ENCODE peak calls at places on chromosomes 4 and X, in four cellular contexts. G, Q, W and P are unnamed samples.

GRCh38 chr4:107801766-107802211 is 22.9 kb upstream of the SGMS2 start:
- DNase-seq in G (peak), Q (no peak), W (no peak), P (no peak)

GRCh38 chr4:101730291-101731117 is 60.0 kb upstream of the BANK1 start:
- DNase-seq in G (peak), Q (peak), W (peak), P (peak)

GRCh38 chrX:1466971-1467561 is 14.4 kb upstream of the ASMTL start:
- DNase-seq in G (no peak), Q (peak), W (peak), P (peak)

GRCh38 chr4:8463811-8464210 is 23.2 kb downstream of the TRMT44 start:
- DNase-seq in G (no peak), Q (no peak), W (no peak), P (no peak)

GRCh38 chrX:24682739-24683432 is 10.8 kb upstream of the POLA1 start:
- DNase-seq in G (no peak), Q (no peak), W (no peak), P (no peak)

GRCh38 chrX:75155454-75155829 is 641 bp downstream of the ABCB7 start:
- DNase-seq in G (no peak), Q (no peak), W (no peak), P (no peak)

GRCh38 chr4:149164282-149164681 is 651.4 kb downstream of the IQCM start:
- DNase-seq in G (no peak), Q (peak), W (no peak), P (no peak)

GRCh38 chr4:73067971-73068394 is 1.5 kb downstream of the COX18 start:
- DNase-seq in G (no peak), Q (no peak), W (no peak), P (no peak)

GRCh38 chr4:137541181-137541580 is 8.9 kb upstream of the PCDH18 start:
- DNase-seq in G (no peak), Q (no peak), W (no peak), P (no peak)

GRCh38 chr4:42150653-42151567 is 1.5 kb downstream of the BEND4 start:
- DNase-seq in G (no peak), Q (peak), W (peak), P (no peak)

GRCh38 chrX:87728024-87728423 is 210.4 kb downstream of the KLHL4 start:
- DNase-seq in G (no peak), Q (no peak), W (no peak), P (no peak)

GRCh38 chr4:142551513-142552280 is 294.4 kb downstream of the INPP4B start:
- DNase-seq in G (no peak), Q (no peak), W (no peak), P (no peak)

GRCh38 chr4:85152490-85152889 is 186.0 kb upstream of the WDFY3 start:
- DNase-seq in G (no peak), Q (no peak), W (no peak), P (no peak)

GRCh38 chrX:80285131-80285773 is 135.0 kb upstream of the TENT5D start:
- DNase-seq in G (no peak), Q (peak), W (no peak), P (no peak)

GRCh38 chr4:95585016-95585695 is 36.4 kb upstream of the UNC5C start:
- DNase-seq in G (no peak), Q (no peak), W (no peak), P (no peak)

GRCh38 chr4:26081795-26082498 is 167.9 kb downstream of the SMIM20 start:
- DNase-seq in G (no peak), Q (no peak), W (no peak), P (no peak)

DNA sequence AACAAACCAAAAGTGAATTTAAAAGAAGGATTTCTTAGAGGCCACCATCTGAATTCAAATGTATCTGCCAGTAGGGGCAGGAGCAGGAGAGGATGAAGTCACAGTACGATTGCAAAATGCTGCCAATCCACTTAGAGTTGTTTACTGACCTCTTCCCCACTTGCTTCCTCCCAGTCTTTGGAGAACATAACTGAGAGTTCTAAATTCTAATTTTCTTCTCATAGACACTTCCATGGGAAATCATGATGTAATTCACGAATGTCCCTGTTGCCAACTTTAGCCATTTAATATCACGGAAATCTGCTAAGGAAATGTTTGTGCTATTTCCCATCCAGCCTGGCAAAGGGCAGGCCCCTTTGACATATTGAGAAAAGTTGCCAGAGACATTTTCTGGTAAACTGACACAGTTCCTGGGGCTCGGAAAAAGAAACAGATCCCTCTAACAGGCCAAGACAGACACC is 33.6 kb upstream of the NOCT start:
- DNase-seq in G (no peak), Q (no peak), W (no peak), P (no peak)
- TF ChIP-seq CTCF in G (no peak), Q (peak), W (no peak), P (peak)

GRCh38 chrX:103275947-103276567 is 493 bp downstream of the TCEAL5 start:
- DNase-seq in G (no peak), Q (no peak), W (no peak), P (no peak)

GRCh38 chrX:103274284-103274683 is 2.3 kb downstream of the TCEAL5 start:
- DNase-seq in G (no peak), Q (no peak), W (no peak), P (no peak)

DNA sequence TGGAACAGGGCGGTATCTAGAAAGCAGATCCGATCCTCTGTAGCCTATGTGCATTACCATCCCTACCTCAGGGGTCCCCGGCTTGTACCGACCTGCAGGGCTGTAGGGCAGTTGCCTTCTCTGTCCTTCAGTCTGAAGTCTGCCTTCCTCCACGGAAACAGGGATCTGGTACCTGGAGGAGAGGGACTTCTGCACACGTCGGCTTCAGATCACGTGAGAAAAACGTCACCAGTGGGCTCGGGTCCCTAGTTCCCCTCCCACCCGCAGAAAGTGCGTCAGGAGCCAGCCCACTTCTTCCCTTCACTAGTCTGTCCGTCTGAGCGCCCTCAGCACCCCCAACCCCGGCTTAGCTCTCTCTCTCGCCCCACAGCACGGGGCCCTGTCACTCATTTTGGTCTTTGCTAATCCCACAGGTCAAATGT is at the start of gene TCEAL5:
- DNase-seq in G (peak), Q (no peak), W (no peak), P (no peak)
- H3K4me3 ChIP-seq in G (no peak), Q (no peak), W (peak), P (no peak)

DNA sequence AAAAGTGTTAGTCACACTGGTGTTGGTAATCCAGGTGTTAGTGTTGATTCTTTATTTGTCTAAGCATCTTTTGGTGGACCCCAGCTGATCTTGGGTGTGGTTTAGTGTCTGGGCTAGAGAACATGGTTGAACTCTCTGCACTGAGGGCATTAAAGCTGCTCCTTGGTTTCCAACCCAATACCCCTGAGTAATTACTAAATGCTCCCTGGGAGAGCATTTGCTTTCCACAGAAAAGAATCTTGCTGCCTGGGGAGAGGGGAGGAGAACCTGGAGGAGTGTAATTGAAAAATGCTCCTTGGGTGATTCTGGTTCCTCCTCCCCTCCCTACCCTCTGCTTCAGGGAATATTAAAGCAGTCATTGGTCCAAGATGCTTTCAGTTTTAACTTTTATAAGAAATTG is 3.1 kb downstream of the GUCY1B1 start:
- DNase-seq in G (no peak), Q (no peak), W (no peak), P (no peak)
- H3K27ac ChIP-seq in G (no peak), Q (no peak), W (no peak), P (no peak)

DNA sequence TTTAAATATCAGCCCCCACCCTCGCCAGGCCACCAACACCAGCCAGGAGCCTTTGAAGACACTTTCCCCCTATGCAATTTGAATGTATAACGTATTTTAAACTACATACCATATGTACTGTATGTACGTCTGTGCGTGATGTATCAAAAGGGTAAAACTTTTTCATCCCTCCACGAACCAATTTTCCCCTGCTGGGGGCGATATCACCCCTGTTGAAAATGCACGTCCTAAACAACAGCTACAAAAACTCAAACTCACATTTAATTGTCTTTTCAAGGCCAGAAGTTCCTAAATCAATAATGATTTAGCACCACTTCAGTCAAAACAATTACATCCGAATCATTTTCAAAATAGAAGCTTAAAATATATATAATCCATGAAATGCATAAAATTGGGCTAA is 1.4 kb downstream of the VEGFD start:
- DNase-seq in G (no peak), Q (no peak), W (no peak), P (no peak)
- TF ChIP-seq CTCF in G (no peak), Q (peak), W (no peak), P (no peak)

GRCh38 chrX:77446029-77446585 is 1.1 kb upstream of the FGF16 start:
- DNase-seq in G (peak), Q (peak), W (no peak), P (peak)
- H3K4me3 ChIP-seq in G (peak), Q (peak), W (peak), P (peak)

DNA sequence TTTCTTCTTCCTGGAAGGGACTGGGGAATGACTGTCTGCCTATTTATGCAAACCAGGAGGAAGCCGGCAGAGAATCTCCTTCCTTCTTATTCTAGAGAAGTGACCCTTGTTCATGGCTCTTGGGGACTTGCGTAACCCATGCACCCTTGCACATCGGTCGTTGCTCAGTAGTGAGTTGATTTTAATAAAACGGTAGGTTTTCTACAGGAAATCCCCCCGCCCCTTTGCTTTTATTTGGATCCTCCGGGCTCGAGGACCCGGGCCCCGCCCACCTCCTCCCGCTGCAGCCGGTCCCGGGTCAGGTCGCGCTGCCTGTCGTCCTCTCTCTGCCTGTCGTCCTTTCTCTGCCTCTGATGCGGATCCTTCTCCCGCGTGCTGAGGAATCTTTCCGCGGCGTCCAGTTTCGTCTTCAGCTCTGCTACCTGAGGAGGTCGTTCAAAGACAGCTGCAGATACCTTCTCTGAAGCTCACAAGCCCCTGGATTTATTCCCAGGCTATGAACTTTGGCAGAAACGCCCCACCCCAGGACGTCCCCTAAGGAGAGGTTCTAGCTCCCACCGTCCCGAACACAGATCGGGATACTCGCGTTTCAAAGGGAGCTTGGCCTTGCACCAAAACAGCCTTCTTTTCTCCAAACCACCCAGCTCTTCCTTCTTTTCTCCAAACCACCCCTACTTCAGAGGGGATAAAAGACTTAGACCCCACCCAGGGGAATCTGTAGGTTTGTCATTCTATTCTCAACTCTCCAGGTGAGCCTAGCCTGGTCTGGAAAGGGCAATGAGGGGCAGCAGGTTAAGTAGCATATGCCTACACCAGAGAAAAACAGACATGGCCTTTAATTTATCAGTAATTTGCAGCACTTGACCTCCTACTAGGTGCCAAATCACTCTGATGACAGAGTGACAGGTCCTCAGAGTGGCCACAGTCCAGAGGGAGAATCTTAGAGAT is 7.0 kb downstream of the TNIP3 start:
- DNase-seq in G (peak), Q (peak), W (peak), P (peak)
- H3K27ac ChIP-seq in G (no peak), Q (no peak), W (no peak), P (peak)